ENCODE peak calls at places on chromosomes 7 and 10, in eight cellular contexts. P is NCI-H345; G is mesenchymal stem cell; T is immature natural killer cell; L is activated CD4-positive, alpha-beta T cell treated with anti-CD3 and anti-CD28 coated beads for 4 hours; Y is M059J; R is neuronal stem cell; Q is GM03348. O is an unnamed sample.

GRCh38 chr10:78981970-78982281 is 86.8 kb upstream of the ZMIZ1 start:
- DNase-seq in P (no peak), G (no peak), L (no peak), Q (peak), Y (peak), R (no peak), T (no peak), O (no peak)

GRCh38 chr10:47438857-47439474 is 44.9 kb downstream of the ANXA8 start:
- DNase-seq in Y (peak), P (peak), Q (peak), T (no peak), G (peak), L (no peak), R (peak), O (peak)

GRCh38 chr10:98404571-98405396 is 10.2 kb downstream of the PYROXD2 start:
- DNase-seq in Y (peak), R (no peak), L (no peak), G (peak), P (no peak), T (no peak), Q (peak), O (peak)

GRCh38 chr10:95745487-95745886 is 10.5 kb upstream of the ENTPD1 start:
- DNase-seq in T (no peak), P (no peak), Q (no peak), G (no peak), R (no peak), Y (no peak), L (no peak), O (no peak)

GRCh38 chr10:31771345-31771831 is 157.2 kb downstream of the ARHGAP12 start:
- DNase-seq in R (no peak), Q (peak), T (no peak), L (no peak), G (no peak), Y (no peak), P (no peak), O (peak)

GRCh38 chr7:50592940-50593339 is 27.7 kb upstream of the DDC start:
- DNase-seq in P (no peak), Q (no peak), L (no peak), T (no peak), R (no peak), G (no peak), Y (no peak), O (no peak)

GRCh38 chr7:140084142-140084655 is 21.4 kb upstream of the PARP12 start:
- DNase-seq in P (no peak), T (no peak), R (no peak), G (no peak), Q (no peak), L (no peak), Y (no peak), O (no peak)

GRCh38 chr10:79927111-79927828 is 21.6 kb downstream of the SFTPD start:
- DNase-seq in T (no peak), R (no peak), Y (no peak), P (no peak), L (no peak), Q (no peak), G (no peak), O (no peak)

GRCh38 chr10:59025981-59026730 is 150.3 kb upstream of the PHYHIPL start:
- DNase-seq in Y (no peak), T (no peak), L (no peak), Q (no peak), P (no peak), R (no peak), G (no peak), O (no peak)

GRCh38 chr7:13850185-13850752 is 139.2 kb downstream of the ETV1 start:
- DNase-seq in R (no peak), P (peak), Q (peak), L (peak), T (peak), G (peak), Y (peak), O (peak)

GRCh38 chr10:30158325-30158960 is 99.1 kb upstream of the JCAD start:
- DNase-seq in P (no peak), G (peak), R (no peak), L (no peak), T (no peak), Q (peak), Y (no peak), O (peak)

GRCh38 chr7:80150621-80151273 is 16.1 kb downstream of the GNAI1 start:
- DNase-seq in T (no peak), Y (peak), L (no peak), Q (peak), R (no peak), G (peak), P (no peak), O (peak)

GRCh38 chr7:151795168-151795754 is 81.7 kb downstream of the PRKAG2 start:
- DNase-seq in R (no peak), Y (no peak), G (no peak), T (no peak), P (no peak), L (peak), Q (no peak), O (no peak)

O was measured in fibroblast of mammary gland.